ENCODE peak calls at places on chromosomes 11 and 22, in nine cellular contexts. D is Calu3, G is mesothelial cell of epicardium, T is HFF-Myc, F is HCT116, I is GM23338, B is mammary epithelial cell, W is OCI-LY7, A is cardiac fibroblast. M is an unnamed sample.

GRCh38 chr11:72072348-72072747 is 8.0 kb downstream of the NUMA1 start:
- DNase-seq in D (peak), G (no peak), T (peak), F (peak), I (peak), B (peak), W (peak), A (peak), M (peak)

GRCh38 chr11:117378966-117379865 is 51.6 kb downstream of the CEP164 start:
- DNase-seq in D (no peak), G (no peak), T (no peak), F (no peak), I (no peak), B (no peak), W (no peak), A (no peak), M (no peak)

GRCh38 chr22:46812034-46812605 is 49.7 kb downstream of the TBC1D22A start:
- DNase-seq in D (no peak), G (no peak), T (no peak), F (no peak), I (no peak), B (no peak), W (no peak), A (no peak), M (no peak)

GRCh38 chr22:36613958-36614357 is 85.0 kb upstream of the EIF3D start:
- DNase-seq in D (no peak), G (no peak), T (no peak), F (no peak), I (peak), B (no peak), W (no peak), A (no peak), M (no peak)

GRCh38 chr11:83975984-83976383 is 689.8 kb upstream of the CCDC90B start:
- DNase-seq in D (no peak), G (no peak), T (no peak), F (no peak), I (no peak), B (no peak), W (no peak), A (no peak), M (no peak)

GRCh38 chr11:3106736-3107524 is 49.7 kb upstream of the CARS1 start:
- DNase-seq in D (no peak), G (peak), T (no peak), F (no peak), I (peak), B (no peak), W (no peak), A (no peak), M (no peak)

GRCh38 chr11:62823677-62824076 is 8.2 kb downstream of the STX5 start:
- DNase-seq in D (no peak), G (no peak), T (no peak), F (no peak), I (no peak), B (no peak), W (no peak), A (no peak), M (no peak)

GRCh38 chr11:13135385-13136271 is 126.5 kb downstream of the RASSF10 start:
- DNase-seq in D (no peak), G (no peak), T (peak), F (no peak), I (peak), B (peak), W (no peak), A (peak), M (peak)

GRCh38 chr11:14537134-14537599 is 17.0 kb upstream of the PSMA1 start:
- DNase-seq in D (peak), G (no peak), T (no peak), F (no peak), I (peak), B (peak), W (peak), A (peak), M (no peak)

GRCh38 chr11:10592331-10592730 is 23.9 kb upstream of the LYVE1 start:
- DNase-seq in D (no peak), G (no peak), T (peak), F (peak), I (no peak), B (peak), W (no peak), A (peak), M (peak)

GRCh38 chr22:38172489-38173155 is 9.0 kb downstream of the PLA2G6 start:
- DNase-seq in D (peak), G (no peak), T (no peak), F (no peak), I (no peak), B (peak), W (no peak), A (peak), M (no peak)

GRCh38 chr11:45930031-45930794 is 7.8 kb downstream of the LARGE2 start:
- DNase-seq in D (no peak), G (no peak), T (no peak), F (no peak), I (no peak), B (peak), W (peak), A (no peak), M (no peak)

GRCh38 chr11:82750643-82751139 is 17.0 kb upstream of the FAM181B start:
- DNase-seq in D (no peak), G (no peak), T (no peak), F (no peak), I (peak), B (no peak), W (no peak), A (no peak), M (no peak)

GRCh38 chr22:17964647-17965046 is 59.7 kb downstream of the MICAL3 start:
- DNase-seq in D (no peak), G (no peak), T (no peak), F (no peak), I (no peak), B (no peak), W (peak), A (no peak), M (no peak)

GRCh38 chr11:62921573-62922188 is 518 bp upstream of the CHRM1 start:
- DNase-seq in D (peak), G (peak), T (no peak), F (no peak), I (no peak), B (no peak), W (no peak), A (no peak), M (no peak)

GRCh38 chr22:40436460-40437431 is 66.4 kb downstream of the SGSM3 start:
- DNase-seq in D (peak), G (no peak), T (no peak), F (peak), I (peak), B (peak), W (peak), A (peak), M (peak)

GRCh38 chr22:46350646-46351045 is 15.1 kb downstream of the TRMU start:
- DNase-seq in D (no peak), G (no peak), T (no peak), F (no peak), I (no peak), B (no peak), W (no peak), A (no peak), M (no peak)

GRCh38 chr11:134062255-134063030 is 6.4 kb upstream of the JAM3 start:
- DNase-seq in D (no peak), G (no peak), T (no peak), F (no peak), I (no peak), B (no peak), W (no peak), A (no peak), M (no peak)

GRCh38 chr22:36808611-36809344 is 8.1 kb downstream of the PVALB start:
- DNase-seq in D (no peak), G (no peak), T (no peak), F (no peak), I (no peak), B (no peak), W (no peak), A (no peak), M (no peak)

GRCh38 chr11:69707156-69707555 is 3.3 kb upstream of the FGF19 start:
- DNase-seq in D (no peak), G (no peak), T (no peak), F (no peak), I (peak), B (peak), W (peak), A (no peak), M (no peak)

GRCh38 chr11:9906043-9906791 is 242.3 kb downstream of the SWAP70 start:
- DNase-seq in D (no peak), G (no peak), T (peak), F (peak), I (peak), B (peak), W (no peak), A (peak), M (peak)

GRCh38 chr11:134244593-134244992 is 8.6 kb downstream of the THYN1 start:
- DNase-seq in D (peak), G (no peak), T (no peak), F (no peak), I (peak), B (no peak), W (peak), A (peak), M (no peak)

GRCh38 chr11:64845125-64845735 is 777 bp upstream of the CDC42BPG start:
- DNase-seq in D (no peak), G (no peak), T (no peak), F (no peak), I (no peak), B (no peak), W (no peak), A (no peak), M (no peak)

GRCh38 chr22:22569218-22569617 is 10.2 kb upstream of the PRAME start:
- DNase-seq in D (no peak), G (no peak), T (no peak), F (no peak), I (no peak), B (no peak), W (no peak), A (no peak), M (no peak)

GRCh38 chr11:103659138-103659734 is 377.2 kb upstream of the DDI1 start:
- DNase-seq in D (peak), G (no peak), T (no peak), F (peak), I (peak), B (peak), W (no peak), A (peak), M (no peak)

GRCh38 chr22:32502346-32502745 is 27.7 kb downstream of the FBXO7 start:
- DNase-seq in D (no peak), G (no peak), T (no peak), F (no peak), I (peak), B (no peak), W (no peak), A (no peak), M (no peak)

GRCh38 chr11:120235024-120235628 is 4.8 kb upstream of the POU2F3 start:
- DNase-seq in D (peak), G (peak), T (no peak), F (peak), I (peak), B (peak), W (peak), A (peak), M (no peak)

GRCh38 chr22:32836286-32836859 is 34.9 kb downstream of the TIMP3 start:
- DNase-seq in D (peak), G (no peak), T (no peak), F (no peak), I (peak), B (no peak), W (peak), A (peak), M (no peak)

GRCh38 chr11:106091480-106092123 is 14.1 kb downstream of the AASDHPPT start:
- DNase-seq in D (no peak), G (no peak), T (no peak), F (no peak), I (no peak), B (peak), W (no peak), A (peak), M (no peak)

GRCh38 chr22:41320416-41321240 is 19.3 kb downstream of the ZC3H7B start:
- DNase-seq in D (no peak), G (no peak), T (no peak), F (no peak), I (no peak), B (no peak), W (no peak), A (no peak), M (no peak)

GRCh38 chr11:29629281-29629680 is 387.5 kb downstream of the KCNA4 start:
- DNase-seq in D (no peak), G (no peak), T (no peak), F (no peak), I (no peak), B (peak), W (no peak), A (no peak), M (no peak)

GRCh38 chr11:18668131-18668530 is 30.4 kb upstream of the TMEM86A start:
- DNase-seq in D (no peak), G (no peak), T (no peak), F (no peak), I (peak), B (no peak), W (no peak), A (peak), M (no peak)

GRCh38 chr11:43944761-43945311 is 2.4 kb downstream of the C11orf96 start:
- DNase-seq in D (peak), G (peak), T (no peak), F (no peak), I (peak), B (peak), W (peak), A (peak), M (no peak)

GRCh38 chr11:45007011-45007410 is 56.3 kb upstream of the TP53I11 start:
- DNase-seq in D (no peak), G (no peak), T (no peak), F (no peak), I (no peak), B (no peak), W (no peak), A (no peak), M (no peak)

GRCh38 chr11:110447897-110448522 is 18.3 kb downstream of the FDX1 start:
- DNase-seq in D (no peak), G (no peak), T (no peak), F (no peak), I (peak), B (peak), W (peak), A (peak), M (no peak)

GRCh38 chr11:16607675-16608644 is 130.5 kb upstream of the C11orf58 start:
- DNase-seq in D (peak), G (peak), T (no peak), F (no peak), I (peak), B (peak), W (no peak), A (no peak), M (no peak)

GRCh38 chr11:47551086-47551485 is 1.8 kb downstream of the CELF1 start:
- DNase-seq in D (no peak), G (no peak), T (no peak), F (no peak), I (peak), B (peak), W (peak), A (peak), M (no peak)
- TF ChIP-seq CTCF in D (peak), G (no peak), T (peak), F (peak), I (peak), B (peak), W (peak), A (peak), M (peak)

DNA sequence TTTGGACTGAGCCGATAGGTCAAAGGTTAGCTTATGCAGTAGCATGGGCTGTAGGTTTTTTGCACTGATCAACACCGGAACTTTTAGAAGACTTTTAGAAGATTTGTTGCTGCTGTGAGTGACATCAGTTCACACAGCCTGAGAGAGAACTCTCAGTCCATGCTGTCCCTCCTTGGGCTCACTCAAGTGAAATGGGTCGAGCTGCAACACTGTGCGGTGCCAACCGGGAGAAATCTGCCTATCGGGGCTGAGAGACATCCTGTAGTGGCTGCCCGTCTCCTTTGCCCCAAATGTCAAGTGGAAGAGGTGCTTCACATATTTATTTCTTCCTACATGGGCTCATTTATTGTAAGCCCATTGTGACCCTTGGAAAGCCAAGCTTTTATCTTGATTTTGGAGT is 170.2 kb downstream of the LDLRAD3 start:
- DNase-seq in D (no peak), G (no peak), T (no peak), F (no peak), I (no peak), B (no peak), W (no peak), A (no peak), M (no peak)
- TF ChIP-seq CTCF in D (no peak), G (no peak), T (no peak), F (no peak), I (no peak), B (no peak), W (no peak), A (no peak), M (no peak)

DNA sequence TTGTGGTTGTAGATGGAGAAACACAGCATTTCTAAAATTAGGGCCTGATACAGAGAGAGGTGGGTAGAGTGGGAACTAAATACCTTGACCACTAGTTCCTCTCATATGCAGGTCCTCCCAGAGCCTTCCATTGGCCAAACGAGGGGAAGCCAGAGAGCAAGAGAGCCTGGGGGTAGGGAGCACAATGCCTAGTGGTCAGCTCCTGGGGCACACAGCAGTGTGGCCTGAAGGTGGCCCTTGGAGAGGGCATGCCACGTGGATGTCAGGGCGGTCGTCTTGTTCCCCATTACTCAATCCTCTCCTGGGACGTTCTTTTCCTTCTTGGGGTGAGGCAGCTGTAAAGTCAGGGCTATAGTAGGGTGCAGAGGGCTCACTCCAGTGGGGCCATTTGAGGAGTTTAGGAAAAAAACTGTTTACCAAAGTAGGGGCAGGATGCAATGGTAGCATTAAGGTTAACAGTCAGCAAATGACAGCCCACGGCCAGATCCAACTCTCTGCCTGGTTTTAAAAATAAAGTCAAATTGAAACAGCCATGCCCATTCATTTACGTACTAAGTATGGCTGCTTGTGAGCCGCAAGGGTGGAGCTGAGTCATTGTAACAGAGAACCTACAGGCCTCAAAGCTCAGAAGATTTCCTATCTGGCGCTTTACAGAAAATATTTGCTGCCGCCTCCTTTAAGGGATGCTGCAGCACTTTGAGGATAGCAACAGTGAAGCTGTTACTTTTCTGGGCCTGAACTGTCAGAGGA is 7.6 kb downstream of the MYO18B start:
- DNase-seq in D (no peak), G (no peak), T (no peak), F (no peak), I (no peak), B (no peak), W (no peak), A (no peak), M (no peak)
- TF ChIP-seq CTCF in D (no peak), G (no peak), T (no peak), F (no peak), I (no peak), B (no peak), W (no peak), A (no peak), M (no peak)

GRCh38 chr22:39216143-39216490 is 28.7 kb downstream of the PDGFB start:
- DNase-seq in D (no peak), G (peak), T (no peak), F (no peak), I (no peak), B (no peak), W (no peak), A (no peak), M (no peak)

GRCh38 chr22:39214006-39214382 is 30.8 kb downstream of the PDGFB start:
- DNase-seq in D (no peak), G (no peak), T (no peak), F (no peak), I (no peak), B (peak), W (no peak), A (no peak), M (no peak)

GRCh38 chr22:39214383-39215069 is 30.3 kb downstream of the PDGFB start:
- DNase-seq in D (peak), G (no peak), T (no peak), F (peak), I (peak), B (peak), W (no peak), A (peak), M (no peak)

GRCh38 chr22:39215070-39215396 is 29.7 kb downstream of the PDGFB start:
- DNase-seq in D (no peak), G (no peak), T (no peak), F (no peak), I (no peak), B (no peak), W (no peak), A (no peak), M (no peak)

GRCh38 chr22:39215430-39216142 is 29.2 kb downstream of the PDGFB start:
- DNase-seq in D (no peak), G (no peak), T (no peak), F (peak), I (peak), B (no peak), W (peak), A (no peak), M (no peak)
- TF ChIP-seq CTCF in D (peak), G (peak), T (peak), F (peak), I (peak), B (no peak), W (peak), A (peak), M (peak)

GRCh38 chr11:74397531-74398243 is 546 bp downstream of the PGM2L1 start:
- DNase-seq in D (peak), G (peak), T (no peak), F (peak), I (peak), B (peak), W (peak), A (peak), M (no peak)
- TF ChIP-seq CTCF in D (no peak), G (no peak), T (no peak), F (peak), I (no peak), B (peak), W (no peak), A (no peak), M (no peak)

DNA sequence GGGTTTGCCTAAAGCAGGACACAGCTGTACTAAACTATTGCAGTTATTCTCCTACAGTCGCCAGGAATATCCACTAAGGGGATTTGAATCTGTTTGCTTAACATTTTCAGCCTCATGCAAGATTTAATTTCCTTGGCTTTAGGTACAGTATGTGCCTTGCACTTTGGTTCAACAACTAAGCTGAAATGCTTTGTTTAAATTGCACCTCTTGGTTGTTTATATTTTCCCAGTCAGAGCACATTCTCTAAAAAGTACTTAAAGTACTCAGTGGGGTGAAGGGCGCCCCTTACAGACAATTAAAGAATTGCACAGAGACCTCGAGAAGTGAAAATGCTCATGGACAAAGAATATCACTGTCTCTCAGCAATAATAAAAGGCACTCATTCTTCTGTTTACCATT is 107.8 kb upstream of the MTNR1B start:
- DNase-seq in D (no peak), G (no peak), T (no peak), F (no peak), I (peak), B (no peak), W (no peak), A (no peak), M (no peak)
- TF ChIP-seq CTCF in D (no peak), G (no peak), T (no peak), F (peak), I (peak), B (no peak), W (peak), A (no peak), M (no peak)

GRCh38 chr11:20337526-20338154 is 25.9 kb upstream of the HTATIP2 start:
- DNase-seq in D (peak), G (no peak), T (no peak), F (peak), I (peak), B (peak), W (peak), A (peak), M (no peak)
- TF ChIP-seq CTCF in D (peak), G (peak), T (peak), F (peak), I (peak), B (peak), W (peak), A (peak), M (peak)

DNA sequence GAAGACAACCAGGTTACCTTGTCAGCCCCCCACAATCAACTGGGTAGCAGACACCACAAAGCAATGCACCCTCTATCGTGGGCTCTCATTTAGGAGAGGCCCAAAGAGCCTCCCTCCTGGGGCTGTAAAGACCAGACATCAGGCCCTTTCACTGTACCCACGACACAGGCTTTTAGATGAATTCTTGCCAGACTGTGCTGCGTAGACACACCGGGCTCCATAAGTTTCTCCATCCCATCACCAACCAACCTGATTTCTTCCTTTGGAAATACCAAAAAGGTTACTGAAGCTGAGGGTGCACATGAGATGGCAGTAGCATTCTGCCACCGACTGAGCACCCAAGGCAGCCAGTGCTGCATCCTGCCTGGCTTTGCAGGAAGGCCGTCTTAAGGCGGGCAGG is 46.4 kb upstream of the SLC25A1 start:
- DNase-seq in D (no peak), G (no peak), T (no peak), F (no peak), I (no peak), B (no peak), W (no peak), A (no peak), M (no peak)
- TF ChIP-seq CTCF in D (no peak), G (no peak), T (no peak), F (no peak), I (no peak), B (no peak), W (no peak), A (no peak), M (no peak)

M was measured in AG09319.